ENCODE peak calls at places on chromosomes 3 and 15, in four cellular contexts. One of them, this sample, is unnamed.

GRCh38 chr3:52153389-52154096 is 680 bp downstream of the POC1A start:
- DNase-seq in sigmoid colon: no peak
- DNase-seq in heart right ventricle: no peak
- DNase-seq in CD8-positive, alpha-beta T cell: no peak
- DNase-seq in this sample: no peak

GRCh38 chr3:193573403-193573802 is 18.7 kb upstream of the ATP13A4 start:
- DNase-seq in sigmoid colon: no peak
- DNase-seq in heart right ventricle: no peak
- DNase-seq in CD8-positive, alpha-beta T cell: no peak
- DNase-seq in this sample: no peak

GRCh38 chr3:51099794-51100542 is 285.1 kb upstream of the MANF start:
- DNase-seq in sigmoid colon: no peak
- DNase-seq in heart right ventricle: peak
- DNase-seq in CD8-positive, alpha-beta T cell: no peak
- DNase-seq in this sample: no peak

GRCh38 chr3:157067114-157067513 is 92.8 kb downstream of the CCNL1 start:
- DNase-seq in sigmoid colon: no peak
- DNase-seq in heart right ventricle: no peak
- DNase-seq in CD8-positive, alpha-beta T cell: no peak
- DNase-seq in this sample: no peak

GRCh38 chr3:36993326-36994283 is at the start of gene MLH1:
- DNase-seq in sigmoid colon: peak
- DNase-seq in heart right ventricle: peak
- DNase-seq in CD8-positive, alpha-beta T cell: peak
- DNase-seq in this sample: peak

GRCh38 chr15:51828621-51829359 is 663 bp upstream of the TMOD3 start:
- DNase-seq in sigmoid colon: no peak
- DNase-seq in heart right ventricle: no peak
- DNase-seq in CD8-positive, alpha-beta T cell: no peak
- DNase-seq in this sample: no peak

GRCh38 chr3:116085456-116085855 is 359.8 kb downstream of the LSAMP start:
- DNase-seq in sigmoid colon: no peak
- DNase-seq in heart right ventricle: no peak
- DNase-seq in CD8-positive, alpha-beta T cell: no peak
- DNase-seq in this sample: no peak

GRCh38 chr3:54654776-54655175 is 273.1 kb downstream of the LRTM1 start:
- DNase-seq in sigmoid colon: no peak
- DNase-seq in heart right ventricle: no peak
- DNase-seq in CD8-positive, alpha-beta T cell: no peak
- DNase-seq in this sample: no peak

GRCh38 chr15:78075490-78076230 is 1.9 kb downstream of the TBC1D2B start:
- DNase-seq in sigmoid colon: peak
- DNase-seq in heart right ventricle: no peak
- DNase-seq in CD8-positive, alpha-beta T cell: no peak
- DNase-seq in this sample: no peak

GRCh38 chr3:133138017-133138416 is 99.8 kb downstream of the TMEM108 start:
- DNase-seq in sigmoid colon: no peak
- DNase-seq in heart right ventricle: no peak
- DNase-seq in CD8-positive, alpha-beta T cell: no peak
- DNase-seq in this sample: no peak

GRCh38 chr3:39207361-39208192 is 15.2 kb upstream of the XIRP1 start:
- DNase-seq in sigmoid colon: no peak
- DNase-seq in heart right ventricle: no peak
- DNase-seq in CD8-positive, alpha-beta T cell: no peak
- DNase-seq in this sample: no peak

GRCh38 chr3:51388286-51389029 is 2.6 kb upstream of the RBM15B start:
- DNase-seq in sigmoid colon: no peak
- DNase-seq in heart right ventricle: no peak
- DNase-seq in CD8-positive, alpha-beta T cell: no peak
- DNase-seq in this sample: no peak

GRCh38 chr15:50881121-50882048 is 27.1 kb upstream of the AP4E1 start:
- DNase-seq in sigmoid colon: no peak
- DNase-seq in heart right ventricle: no peak
- DNase-seq in CD8-positive, alpha-beta T cell: no peak
- DNase-seq in this sample: no peak

GRCh38 chr15:67303490-67304363 is 49.1 kb downstream of the IQCH start:
- DNase-seq in sigmoid colon: no peak
- DNase-seq in heart right ventricle: peak
- DNase-seq in CD8-positive, alpha-beta T cell: no peak
- DNase-seq in this sample: no peak

GRCh38 chr3:171908731-171909130 is 65.6 kb downstream of the TMEM212 start:
- DNase-seq in sigmoid colon: no peak
- DNase-seq in heart right ventricle: no peak
- DNase-seq in CD8-positive, alpha-beta T cell: no peak
- DNase-seq in this sample: no peak

GRCh38 chr15:86620636-86621349 is 541.1 kb downstream of the AGBL1 start:
- DNase-seq in sigmoid colon: no peak
- DNase-seq in heart right ventricle: no peak
- DNase-seq in CD8-positive, alpha-beta T cell: no peak
- DNase-seq in this sample: no peak

GRCh38 chr15:40338921-40339620 is 1.7 kb downstream of the CCDC9B start:
- DNase-seq in sigmoid colon: peak
- DNase-seq in heart right ventricle: peak
- DNase-seq in CD8-positive, alpha-beta T cell: no peak
- DNase-seq in this sample: peak

GRCh38 chr15:51223771-51224229 is 114.6 kb downstream of the CYP19A1 start:
- DNase-seq in sigmoid colon: no peak
- DNase-seq in heart right ventricle: no peak
- DNase-seq in CD8-positive, alpha-beta T cell: no peak
- DNase-seq in this sample: no peak

GRCh38 chr3:120471643-120472042 is 20.9 kb upstream of the FSTL1 start:
- DNase-seq in sigmoid colon: no peak
- DNase-seq in heart right ventricle: no peak
- DNase-seq in CD8-positive, alpha-beta T cell: no peak
- DNase-seq in this sample: no peak

DNA sequence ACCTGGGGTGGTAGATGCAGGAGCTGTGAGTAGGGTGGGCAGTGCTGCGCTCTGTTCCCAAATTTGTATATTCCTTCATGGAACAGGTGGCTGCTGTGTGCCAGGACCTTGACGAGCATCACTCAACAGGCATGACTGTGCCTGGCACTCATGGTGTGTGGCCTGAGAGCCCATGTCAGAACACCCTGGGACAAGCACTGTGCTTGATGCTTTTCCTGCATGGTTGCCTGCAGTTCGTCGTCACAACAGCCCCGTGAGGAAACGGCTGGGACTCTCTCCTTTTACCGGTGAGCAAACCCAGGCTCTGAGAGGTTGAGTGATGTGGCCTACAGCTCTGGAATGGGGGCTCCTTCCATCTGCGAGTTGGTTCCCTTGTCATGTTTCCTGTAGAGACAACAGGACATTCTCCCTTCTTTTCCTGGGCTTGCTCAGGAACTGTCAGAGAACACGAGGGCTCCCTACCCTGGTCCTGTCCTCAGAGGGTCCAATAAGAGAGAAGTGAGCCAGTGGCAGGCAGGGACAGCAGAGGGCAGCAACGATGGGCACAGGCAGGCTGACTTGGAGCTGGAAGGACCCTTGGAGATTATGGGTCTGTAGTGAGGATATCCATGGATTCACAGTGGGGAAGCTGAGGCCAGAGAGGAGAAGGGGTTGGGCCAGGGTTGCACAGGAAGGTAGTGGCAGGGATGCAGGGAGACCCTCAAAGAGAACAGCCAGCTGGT is 37.4 kb downstream of the PRKCD start:
- DNase-seq in sigmoid colon: no peak
- DNase-seq in heart right ventricle: no peak
- DNase-seq in CD8-positive, alpha-beta T cell: no peak
- DNase-seq in this sample: no peak
- TF ChIP-seq CTCF in sigmoid colon: no peak
- TF ChIP-seq CTCF in heart right ventricle: no peak
- TF ChIP-seq CTCF in CD8-positive, alpha-beta T cell: no peak
- TF ChIP-seq CTCF in this sample: no peak

GRCh38 chr3:184211297-184211696 is 18.1 kb upstream of the VWA5B2 start:
- DNase-seq in sigmoid colon: no peak
- DNase-seq in heart right ventricle: no peak
- DNase-seq in CD8-positive, alpha-beta T cell: no peak
- DNase-seq in this sample: no peak

GRCh38 chr3:184209146-184209923 is 20.1 kb upstream of the VWA5B2 start:
- DNase-seq in sigmoid colon: no peak
- DNase-seq in heart right ventricle: no peak
- DNase-seq in CD8-positive, alpha-beta T cell: no peak
- DNase-seq in this sample: no peak

DNA sequence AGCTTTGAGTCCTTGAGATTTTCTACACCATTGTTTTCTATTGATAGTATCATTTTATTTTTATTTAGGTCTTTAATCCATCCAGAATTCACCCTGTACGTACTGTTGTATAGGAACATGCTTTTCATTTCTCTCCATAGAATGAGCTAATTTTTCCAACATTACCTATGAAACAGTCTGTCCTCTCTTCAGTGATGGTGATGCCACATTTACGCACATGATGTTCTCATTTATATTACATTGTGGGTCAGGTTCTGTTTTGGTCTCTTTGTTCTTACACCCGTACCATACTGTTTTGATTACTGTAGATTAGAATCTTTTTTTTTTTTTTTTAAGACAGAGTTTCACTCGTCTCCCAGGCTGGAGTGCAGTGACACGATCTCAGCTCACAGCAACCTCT is 17.7 kb upstream of the VWA5B2 start:
- DNase-seq in sigmoid colon: no peak
- DNase-seq in heart right ventricle: no peak
- DNase-seq in CD8-positive, alpha-beta T cell: no peak
- DNase-seq in this sample: no peak
- TF ChIP-seq CTCF in sigmoid colon: no peak
- TF ChIP-seq CTCF in heart right ventricle: no peak
- TF ChIP-seq CTCF in CD8-positive, alpha-beta T cell: no peak
- TF ChIP-seq CTCF in this sample: no peak

GRCh38 chr3:42581709-42582473 is at the start of gene SEC22C:
- DNase-seq in sigmoid colon: peak
- DNase-seq in heart right ventricle: peak
- DNase-seq in CD8-positive, alpha-beta T cell: peak
- DNase-seq in this sample: peak
- TF ChIP-seq CTCF in sigmoid colon: no peak
- TF ChIP-seq CTCF in heart right ventricle: peak
- TF ChIP-seq CTCF in CD8-positive, alpha-beta T cell: peak
- TF ChIP-seq CTCF in this sample: no peak

DNA sequence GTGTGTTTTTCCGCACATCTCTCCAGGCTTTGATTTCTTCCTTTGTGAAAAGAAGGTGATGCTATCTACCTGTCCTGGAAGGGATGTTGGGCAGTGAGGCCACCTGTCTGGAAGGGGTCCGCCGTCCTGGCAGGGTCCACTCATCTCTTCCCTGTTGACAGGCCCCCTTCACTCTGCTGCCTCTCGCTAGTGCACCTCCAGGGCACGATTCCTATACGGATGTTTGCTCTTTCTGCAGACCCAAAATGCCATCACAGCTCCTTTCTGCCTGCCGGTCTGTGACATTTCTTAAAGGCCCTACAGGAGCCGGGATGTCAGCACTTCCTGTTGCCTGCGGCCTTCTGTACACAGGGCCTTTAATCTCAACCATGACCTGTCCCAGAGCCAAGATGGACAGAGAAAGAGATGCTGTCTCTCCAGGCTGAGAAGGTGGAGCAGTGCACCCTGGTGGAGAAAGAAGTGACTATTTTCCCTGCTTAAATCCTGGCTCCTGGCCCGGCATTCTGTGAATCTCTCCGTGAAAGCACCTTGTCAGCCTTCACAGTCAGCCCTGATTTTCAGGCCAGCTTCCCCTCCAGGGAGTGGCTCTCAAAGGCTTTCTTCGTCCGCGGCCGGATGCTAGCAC is 7.4 kb downstream of the FAM3D start:
- DNase-seq in sigmoid colon: peak
- DNase-seq in heart right ventricle: peak
- DNase-seq in CD8-positive, alpha-beta T cell: no peak
- DNase-seq in this sample: no peak
- TF ChIP-seq CTCF in sigmoid colon: no peak
- TF ChIP-seq CTCF in heart right ventricle: peak
- TF ChIP-seq CTCF in CD8-positive, alpha-beta T cell: no peak
- TF ChIP-seq CTCF in this sample: no peak

GRCh38 chr3:40782086-40782721 is 257.4 kb downstream of the ZNF621 start:
- DNase-seq in sigmoid colon: no peak
- DNase-seq in heart right ventricle: no peak
- DNase-seq in CD8-positive, alpha-beta T cell: no peak
- DNase-seq in this sample: no peak
- TF ChIP-seq CTCF in sigmoid colon: no peak
- TF ChIP-seq CTCF in heart right ventricle: no peak
- TF ChIP-seq CTCF in CD8-positive, alpha-beta T cell: no peak
- TF ChIP-seq CTCF in this sample: peak